ENCODE peak calls at places on chromosomes 12 and 14, in seven cellular contexts. One of them, this sample, is unnamed.
A peak's percentile ranks its signal among the peaks of the same experiment; 100 is the strongest.

GRCh38 chr14:90816686-90817436 is 631 bp upstream of the TTC7B start:
- ATAC-seq in HCT116: peak; percentile 13
- ATAC-seq in heart left ventricle: peak; percentile 22
- ATAC-seq in IMR-90: no peak
- ATAC-seq in K562: no peak
- ATAC-seq in body of pancreas: peak; percentile 1
- ATAC-seq in upper lobe of left lung: no peak
- ATAC-seq in this sample: no peak

GRCh38 chr12:74391283-74391682 is 146.4 kb upstream of the ATXN7L3B start:
- ATAC-seq in HCT116: no peak
- ATAC-seq in heart left ventricle: no peak
- ATAC-seq in IMR-90: no peak
- ATAC-seq in K562: no peak
- ATAC-seq in body of pancreas: no peak
- ATAC-seq in upper lobe of left lung: no peak
- ATAC-seq in this sample: no peak

GRCh38 chr12:93776581-93777018 is 99.4 kb downstream of the CRADD start:
- ATAC-seq in HCT116: no peak
- ATAC-seq in heart left ventricle: no peak
- ATAC-seq in IMR-90: peak; percentile 48
- ATAC-seq in K562: no peak
- ATAC-seq in body of pancreas: no peak
- ATAC-seq in upper lobe of left lung: no peak
- ATAC-seq in this sample: no peak

GRCh38 chr14:91679273-91679672 is 52.6 kb downstream of the CATSPERB start:
- ATAC-seq in HCT116: no peak
- ATAC-seq in heart left ventricle: no peak
- ATAC-seq in IMR-90: no peak
- ATAC-seq in K562: no peak
- ATAC-seq in body of pancreas: no peak
- ATAC-seq in upper lobe of left lung: no peak
- ATAC-seq in this sample: no peak

GRCh38 chr14:65303185-65303901 is 109.2 kb upstream of the FUT8 start:
- ATAC-seq in HCT116: no peak
- ATAC-seq in heart left ventricle: no peak
- ATAC-seq in IMR-90: peak; percentile 70
- ATAC-seq in K562: no peak
- ATAC-seq in body of pancreas: no peak
- ATAC-seq in upper lobe of left lung: no peak
- ATAC-seq in this sample: no peak

GRCh38 chr14:32129124-32129523 is 52.0 kb downstream of the ARHGAP5 start:
- ATAC-seq in HCT116: no peak
- ATAC-seq in heart left ventricle: peak; percentile 66
- ATAC-seq in IMR-90: peak; percentile 59
- ATAC-seq in K562: no peak
- ATAC-seq in body of pancreas: peak; percentile 96
- ATAC-seq in upper lobe of left lung: no peak
- ATAC-seq in this sample: no peak

GRCh38 chr12:52121848-52122838 is 42.6 kb downstream of the SMIM41 start:
- ATAC-seq in HCT116: peak; percentile 58
- ATAC-seq in heart left ventricle: peak; percentile 29
- ATAC-seq in IMR-90: peak; percentile 75
- ATAC-seq in K562: peak; percentile 72
- ATAC-seq in body of pancreas: peak; percentile 41
- ATAC-seq in upper lobe of left lung: peak; percentile 49
- ATAC-seq in this sample: peak; percentile 39

GRCh38 chr12:68867606-68868005 is 59.6 kb downstream of the MDM2 start:
- ATAC-seq in HCT116: no peak
- ATAC-seq in heart left ventricle: no peak
- ATAC-seq in IMR-90: no peak
- ATAC-seq in K562: peak; percentile 60
- ATAC-seq in body of pancreas: no peak
- ATAC-seq in upper lobe of left lung: no peak
- ATAC-seq in this sample: no peak

GRCh38 chr14:56172571-56172971 is 54.4 kb downstream of the PELI2 start:
- ATAC-seq in HCT116: no peak
- ATAC-seq in heart left ventricle: peak; percentile 45
- ATAC-seq in IMR-90: peak; percentile 90
- ATAC-seq in K562: peak; percentile 61
- ATAC-seq in body of pancreas: peak; percentile 24
- ATAC-seq in upper lobe of left lung: no peak
- ATAC-seq in this sample: no peak

GRCh38 chr14:35402323-35403084 is 2.0 kb downstream of the NFKBIA start:
- ATAC-seq in HCT116: no peak
- ATAC-seq in heart left ventricle: no peak
- ATAC-seq in IMR-90: no peak
- ATAC-seq in K562: no peak
- ATAC-seq in body of pancreas: no peak
- ATAC-seq in upper lobe of left lung: no peak
- ATAC-seq in this sample: no peak

GRCh38 chr12:51826881-51827280 is 21.6 kb downstream of the FIGNL2 start:
- ATAC-seq in HCT116: no peak
- ATAC-seq in heart left ventricle: no peak
- ATAC-seq in IMR-90: no peak
- ATAC-seq in K562: no peak
- ATAC-seq in body of pancreas: no peak
- ATAC-seq in upper lobe of left lung: no peak
- ATAC-seq in this sample: no peak

GRCh38 chr14:53347046-53347445 is 193.9 kb upstream of the DDHD1 start:
- ATAC-seq in HCT116: no peak
- ATAC-seq in heart left ventricle: no peak
- ATAC-seq in IMR-90: no peak
- ATAC-seq in K562: no peak
- ATAC-seq in body of pancreas: no peak
- ATAC-seq in upper lobe of left lung: no peak
- ATAC-seq in this sample: no peak

GRCh38 chr14:53306267-53306721 is 153.2 kb upstream of the DDHD1 start:
- ATAC-seq in HCT116: peak; percentile 86
- ATAC-seq in heart left ventricle: peak; percentile 85
- ATAC-seq in IMR-90: peak; percentile 78
- ATAC-seq in K562: peak; percentile 74
- ATAC-seq in body of pancreas: peak; percentile 84
- ATAC-seq in upper lobe of left lung: peak; percentile 84
- ATAC-seq in this sample: peak; percentile 78

GRCh38 chr14:102280376-102280962 is 24.5 kb downstream of the MOK start:
- ATAC-seq in HCT116: peak; percentile 2
- ATAC-seq in heart left ventricle: no peak
- ATAC-seq in IMR-90: peak; percentile 50
- ATAC-seq in K562: no peak
- ATAC-seq in body of pancreas: no peak
- ATAC-seq in upper lobe of left lung: no peak
- ATAC-seq in this sample: no peak

DNA sequence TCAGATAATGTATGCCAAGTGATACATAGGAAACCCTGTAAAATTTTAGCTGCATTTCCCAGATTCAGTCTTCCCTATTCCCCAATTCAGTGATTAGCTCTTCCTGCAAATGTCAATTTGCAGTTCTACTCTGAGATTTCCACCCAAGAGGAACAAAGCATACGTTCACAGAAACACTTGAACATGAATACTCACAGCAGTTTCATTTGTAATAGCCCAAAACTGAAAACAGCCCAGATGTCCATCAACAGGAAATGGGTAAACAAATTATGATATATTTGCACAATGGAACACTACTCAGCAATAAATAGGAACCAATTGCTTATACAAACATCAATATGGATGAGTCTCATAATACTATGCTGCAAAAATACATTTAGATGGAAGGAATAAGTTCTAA is 194.2 kb downstream of the GXYLT1 start:
- ATAC-seq in HCT116: no peak
- ATAC-seq in heart left ventricle: no peak
- ATAC-seq in IMR-90: no peak
- ATAC-seq in K562: no peak
- ATAC-seq in body of pancreas: no peak
- ATAC-seq in upper lobe of left lung: no peak
- ATAC-seq in this sample: no peak
- TF ChIP-seq POLR2A in HCT116: no peak
- TF ChIP-seq POLR2A in heart left ventricle: no peak
- TF ChIP-seq POLR2A in IMR-90: no peak
- TF ChIP-seq POLR2A in K562: no peak
- TF ChIP-seq POLR2A in body of pancreas: no peak
- TF ChIP-seq POLR2A in upper lobe of left lung: no peak
- TF ChIP-seq POLR2A in this sample: no peak

DNA sequence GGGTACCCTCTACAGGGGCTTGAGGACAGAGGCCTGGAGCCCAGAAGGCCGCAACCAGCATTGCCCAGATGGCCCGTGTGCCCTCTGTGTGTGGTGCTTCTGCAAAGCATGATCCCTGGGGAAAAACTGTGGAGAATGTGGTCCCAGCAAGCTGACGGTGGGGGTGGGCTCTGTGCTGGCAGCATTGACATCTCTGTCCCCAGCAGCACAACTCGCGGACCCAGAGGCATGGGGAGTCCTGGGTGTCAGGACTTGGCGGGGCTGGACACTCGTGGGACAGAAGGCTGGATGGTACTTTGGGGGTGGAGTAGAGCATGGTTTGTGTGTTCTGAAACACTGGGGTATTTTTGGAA is 4.3 kb downstream of the CLBA1 start:
- ATAC-seq in HCT116: no peak
- ATAC-seq in heart left ventricle: no peak
- ATAC-seq in IMR-90: no peak
- ATAC-seq in K562: no peak
- ATAC-seq in body of pancreas: no peak
- ATAC-seq in upper lobe of left lung: no peak
- ATAC-seq in this sample: no peak
- H3K27ac ChIP-seq in HCT116: no peak overlapping the region
- H3K27ac ChIP-seq in heart left ventricle: no peak overlapping the region
- H3K27ac ChIP-seq in IMR-90: no peak overlapping the region
- H3K27ac ChIP-seq in K562: no peak overlapping the region
- H3K27ac ChIP-seq in body of pancreas: no peak overlapping the region
- H3K27ac ChIP-seq in upper lobe of left lung: no peak overlapping the region
- H3K27ac ChIP-seq in this sample: no peak overlapping the region

DNA sequence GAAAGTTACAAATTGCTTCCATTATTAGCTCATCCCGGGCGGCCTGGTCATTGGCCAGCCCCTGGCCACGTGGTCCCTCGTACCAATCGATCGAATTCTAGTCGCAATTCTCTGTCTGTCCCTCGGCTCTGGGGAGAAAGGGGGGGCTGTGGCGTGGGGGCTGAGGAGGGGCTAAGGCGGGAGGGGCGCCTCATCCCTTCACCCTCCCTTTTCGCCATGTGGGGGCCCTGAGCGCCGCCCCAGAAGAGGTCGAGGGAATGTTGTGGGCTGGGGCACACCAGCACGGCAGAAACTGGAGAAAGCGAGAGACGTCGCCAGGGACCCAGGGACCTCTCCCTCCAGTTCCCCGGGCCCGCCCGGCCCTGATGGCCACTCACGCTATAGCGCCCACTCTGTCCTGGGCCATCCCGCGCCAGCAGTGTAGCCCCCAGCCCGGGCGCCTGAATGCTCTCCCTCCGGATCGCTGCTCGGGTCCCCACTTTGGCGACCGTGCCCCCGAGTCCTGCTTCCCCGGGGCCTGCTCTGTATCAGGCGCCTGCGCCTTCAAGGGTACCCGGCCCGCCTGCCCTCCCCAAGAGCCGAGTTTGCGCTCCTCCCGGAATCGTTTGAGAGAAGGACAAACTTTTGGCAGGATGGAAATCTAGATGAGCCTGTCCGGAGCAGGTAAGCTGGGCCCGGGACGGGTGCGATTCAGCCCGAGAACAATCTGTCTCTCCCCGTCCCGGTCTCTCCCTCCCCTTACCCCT is 62.7 kb downstream of the SMUG1 start:
- ATAC-seq in HCT116: no peak
- ATAC-seq in heart left ventricle: peak; percentile 45
- ATAC-seq in IMR-90: no peak
- ATAC-seq in K562: peak; percentile 35
- ATAC-seq in body of pancreas: peak; percentile 73
- ATAC-seq in upper lobe of left lung: peak; percentile 57
- ATAC-seq in this sample: peak; percentile 80
- H3K4me3 ChIP-seq in HCT116: no peak overlapping the region
- H3K4me3 ChIP-seq in heart left ventricle: peak overlapping the region; percentile 69
- H3K4me3 ChIP-seq in IMR-90: no peak overlapping the region
- H3K4me3 ChIP-seq in K562: no peak overlapping the region
- H3K4me3 ChIP-seq in body of pancreas: peak overlapping the region; percentile 45
- H3K4me3 ChIP-seq in upper lobe of left lung: no peak overlapping the region
- H3K4me3 ChIP-seq in this sample: peak overlapping the region; percentile 88

DNA sequence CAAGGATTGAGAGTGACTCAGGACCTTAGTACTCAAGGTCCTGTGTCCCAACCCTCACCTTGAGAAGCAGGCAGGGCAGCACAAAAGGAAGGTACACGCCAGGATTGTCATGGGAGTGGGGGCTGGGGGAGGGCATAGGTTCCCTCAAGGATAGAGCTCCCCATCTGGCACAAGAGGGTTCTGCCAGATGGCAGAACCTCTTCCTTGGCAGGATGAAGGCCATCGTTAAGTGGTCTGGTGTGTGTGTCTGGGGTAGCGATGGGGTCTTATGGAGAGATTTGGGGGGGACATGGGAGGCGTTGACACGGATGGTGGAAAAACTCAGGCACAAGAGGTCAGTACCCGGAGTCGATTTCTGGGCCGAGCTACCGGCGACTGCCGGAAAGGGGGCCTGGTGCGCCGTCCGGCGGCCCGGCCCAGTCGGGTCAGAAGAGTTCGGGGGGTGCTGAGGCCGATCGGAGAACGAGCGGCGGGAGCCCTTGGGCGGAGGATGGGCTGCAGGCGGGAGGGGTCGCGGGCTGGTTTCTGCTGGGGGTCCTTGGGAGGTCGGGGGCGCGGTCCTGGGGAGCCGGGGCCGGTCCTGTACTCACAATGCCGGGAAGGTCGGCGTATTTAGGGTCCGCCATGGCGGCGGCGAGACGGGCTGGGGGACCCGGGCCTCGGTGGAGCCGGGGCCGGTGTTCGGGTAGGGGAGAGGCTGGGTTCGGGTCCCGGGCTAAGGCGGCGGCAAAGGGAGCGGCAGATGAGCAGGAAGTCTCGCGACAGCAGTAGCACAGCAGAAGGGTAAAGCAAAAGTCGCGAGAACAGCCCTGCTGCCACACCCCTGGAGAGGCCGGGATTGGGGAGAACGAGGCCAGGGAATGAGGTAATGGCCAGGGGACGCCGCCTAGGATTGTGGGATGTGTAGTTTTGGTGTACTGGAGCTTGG is at the start of gene DCTN2:
- ATAC-seq in HCT116: peak; percentile 92
- ATAC-seq in heart left ventricle: peak; percentile 100
- ATAC-seq in IMR-90: peak; percentile 95
- ATAC-seq in K562: peak; percentile 87
- ATAC-seq in body of pancreas: peak; percentile 96
- ATAC-seq in upper lobe of left lung: peak; percentile 98
- ATAC-seq in this sample: peak; percentile 99
- TF ChIP-seq POLR2A in HCT116: peak; percentile 41
- TF ChIP-seq POLR2A in heart left ventricle: peak; percentile 55
- TF ChIP-seq POLR2A in IMR-90: peak; percentile 52
- TF ChIP-seq POLR2A in K562: peak; percentile 79
- TF ChIP-seq POLR2A in body of pancreas: peak; percentile 53
- TF ChIP-seq POLR2A in upper lobe of left lung: peak; percentile 56
- TF ChIP-seq POLR2A in this sample: peak; percentile 30

GRCh38 chr14:43003845-43004244 is 1397.2 kb downstream of the LRFN5 start:
- ATAC-seq in HCT116: no peak
- ATAC-seq in heart left ventricle: no peak
- ATAC-seq in IMR-90: no peak
- ATAC-seq in K562: no peak
- ATAC-seq in body of pancreas: no peak
- ATAC-seq in upper lobe of left lung: no peak
- ATAC-seq in this sample: no peak
- H3K27ac ChIP-seq in HCT116: no peak overlapping the region
- H3K27ac ChIP-seq in heart left ventricle: no peak overlapping the region
- H3K27ac ChIP-seq in IMR-90: no peak overlapping the region
- H3K27ac ChIP-seq in K562: no peak overlapping the region
- H3K27ac ChIP-seq in body of pancreas: no peak overlapping the region
- H3K27ac ChIP-seq in upper lobe of left lung: no peak overlapping the region
- H3K27ac ChIP-seq in this sample: no peak overlapping the region